ENCODE peak calls at places on chromosomes 7 and 10, in seven cellular contexts. I, A, H, V, M, U and D are unnamed samples.

GRCh38 chr10:8312861-8313260 is 258.4 kb downstream of the GATA3 start:
- DNase-seq in M (no peak), U (no peak), A (no peak), H (no peak), V (no peak), I (no peak), D (no peak)

GRCh38 chr10:133394801-133395221 is 854 bp downstream of the MTG1 start:
- DNase-seq in V (no peak), H (no peak), M (no peak), U (no peak), A (no peak), I (no peak), D (no peak)

GRCh38 chr7:101535333-101535732 is 93.8 kb downstream of the MYL10 start:
- DNase-seq in A (no peak), M (no peak), I (no peak), H (no peak), U (no peak), V (no peak), D (no peak)

GRCh38 chr7:144738708-144739314 is 97.0 kb downstream of the TPK1 start:
- DNase-seq in M (peak; percentile 35), V (no peak), U (no peak), I (no peak), H (peak; percentile 31), A (no peak), D (peak; percentile 12)

GRCh38 chr7:32515890-32516550 is 20.7 kb downstream of the AVL9 start:
- DNase-seq in M (peak; percentile 44), I (no peak), A (no peak), U (no peak), H (peak; percentile 53), V (no peak), D (no peak)

GRCh38 chr10:66322261-66322660 is 603.6 kb upstream of the LRRTM3 start:
- DNase-seq in H (no peak), A (no peak), I (no peak), U (no peak), V (no peak), M (no peak), D (no peak)

GRCh38 chr7:514651-515598 is 4.7 kb downstream of the PDGFA start:
- DNase-seq in H (peak; percentile 38), M (no peak), V (no peak), U (no peak), I (peak; percentile 47), A (no peak), D (no peak)

GRCh38 chr10:95286707-95287106 is 4.1 kb downstream of the PDLIM1 start:
- DNase-seq in V (no peak), A (no peak), U (no peak), I (no peak), H (no peak), M (no peak), D (peak; percentile 51)

GRCh38 chr10:113496124-113496523 is 56.7 kb upstream of the HABP2 start:
- DNase-seq in H (no peak), V (no peak), A (no peak), U (no peak), I (no peak), M (no peak), D (no peak)

GRCh38 chr7:28089120-28089714 is 91.4 kb downstream of the JAZF1 start:
- DNase-seq in I (no peak), V (no peak), A (no peak), U (no peak), M (no peak), H (no peak), D (no peak)

GRCh38 chr7:41107330-41107937 is 595.5 kb downstream of the INHBA start:
- DNase-seq in H (no peak), M (no peak), A (no peak), I (no peak), U (no peak), V (peak; percentile 28), D (no peak)

GRCh38 chr7:77538186-77538907 is 1.3 kb downstream of the PTPN12 start:
- DNase-seq in H (peak; percentile 12), I (peak; percentile 64), U (no peak), A (no peak), M (no peak), V (no peak), D (peak; percentile 71)

GRCh38 chr10:73956476-73957338 is 41.2 kb upstream of the VCL start:
- DNase-seq in V (no peak), M (peak; percentile 59), A (no peak), U (peak; percentile 12), H (peak; percentile 53), I (no peak), D (peak; percentile 43)

GRCh38 chr10:128540806-128541739 is 414.9 kb upstream of the MKI67 start:
- DNase-seq in U (no peak), V (no peak), A (no peak), H (peak; percentile 6), I (peak; percentile 41), M (peak; percentile 6), D (no peak)

GRCh38 chr10:70602665-70603438 is at the start of gene PRF1:
- DNase-seq in A (peak; percentile 33), M (peak; percentile 84), H (peak; percentile 98), I (no peak), V (no peak), U (peak; percentile 43), D (no peak)

GRCh38 chr7:151779255-151779654 is 97.7 kb downstream of the PRKAG2 start:
- DNase-seq in H (no peak), V (no peak), U (no peak), I (no peak), A (no peak), M (no peak), D (no peak)

GRCh38 chr10:3853547-3853989 is 68.6 kb upstream of the KLF6 start:
- DNase-seq in I (no peak), U (no peak), M (no peak), V (no peak), A (no peak), H (no peak), D (no peak)

GRCh38 chr7:122561326-122561725 is 137.6 kb downstream of the RNF133 start:
- DNase-seq in V (no peak), I (no peak), H (no peak), M (no peak), A (no peak), U (no peak), D (no peak)